ENCODE peak calls at places on chromosomes 6 and 20, in four cellular contexts. I is GM12878, Z is H7, M is left ventricle myocardium inferior. B is an unnamed sample.

GRCh38 chr6:223763-224162 is 68.5 kb upstream of the DUSP22 start:
- DNase-seq in M (no peak), I (no peak), Z (no peak), B (no peak)

GRCh38 chr6:35096129-35096852 is 44.8 kb downstream of the TCP11 start:
- DNase-seq in Z (peak; percentile 20), M (no peak), I (no peak), B (no peak)

GRCh38 chr20:46808565-46808964 is 86.1 kb upstream of the EYA2 start:
- DNase-seq in Z (no peak), I (no peak), M (no peak), B (no peak)

GRCh38 chr6:133431031-133431430 is 189.9 kb downstream of the EYA4 start:
- DNase-seq in M (no peak), I (no peak), Z (no peak), B (no peak)

GRCh38 chr6:110881929-110882629 is 7.5 kb downstream of the AMD1 start:
- DNase-seq in M (no peak), I (no peak), Z (no peak), B (no peak)

GRCh38 chr20:17645546-17646208 is 36.4 kb downstream of the RRBP1 start:
- DNase-seq in Z (no peak), I (no peak), M (no peak), B (no peak)

GRCh38 chr6:42629845-42630244 is 66.0 kb downstream of the UBR2 start:
- DNase-seq in M (no peak), Z (no peak), I (peak; percentile 7), B (no peak)

GRCh38 chr20:51860015-51860882 is 57.9 kb upstream of the SALL4 start:
- DNase-seq in Z (no peak), M (no peak), I (no peak), B (no peak)

GRCh38 chr6:45911691-45912090 is 104.0 kb downstream of the CLIC5 start:
- DNase-seq in M (no peak), Z (no peak), I (no peak), B (no peak)

GRCh38 chr6:22825210-22825609 is 255.8 kb downstream of the HDGFL1 start:
- DNase-seq in I (no peak), M (no peak), Z (no peak), B (no peak)

GRCh38 chr6:27545271-27546046 is 72.6 kb upstream of the ZNF184 start:
- DNase-seq in I (peak; percentile 68), Z (peak; percentile 46), M (no peak), B (peak; percentile 91)

GRCh38 chr6:31711233-31711632 is 3.9 kb upstream of the LY6G6D start:
- DNase-seq in M (no peak), I (no peak), Z (no peak), B (no peak)

GRCh38 chr6:109411034-109411433 is 28.8 kb upstream of the CD164 start:
- DNase-seq in Z (no peak), I (no peak), M (no peak), B (no peak)

B was measured in Calu3.